ENCODE peak calls at places on chromosomes 13 and 19, in five cellular contexts. One of them, this sample, is unnamed.
A peak's percentile ranks its signal among the peaks of the same experiment; 100 is the strongest.

GRCh38 chr13:102648046-102648445 is 46.8 kb downstream of the METTL21C start:
- DNase-seq in ecto neural progenitor cell: no peak
- DNase-seq in brain microvascular endothelial cell: no peak
- DNase-seq in T follicular helper cell: no peak
- DNase-seq in HEK293T: no peak
- DNase-seq in this sample: no peak

GRCh38 chr13:56773148-56773547 is 367.6 kb upstream of the PRR20A start:
- DNase-seq in ecto neural progenitor cell: no peak
- DNase-seq in brain microvascular endothelial cell: no peak
- DNase-seq in T follicular helper cell: no peak
- DNase-seq in HEK293T: no peak
- DNase-seq in this sample: no peak

GRCh38 chr19:44958090-44958489 is 2.9 kb downstream of the CLPTM1 start:
- DNase-seq in ecto neural progenitor cell: no peak
- DNase-seq in brain microvascular endothelial cell: no peak
- DNase-seq in T follicular helper cell: no peak
- DNase-seq in HEK293T: no peak
- DNase-seq in this sample: no peak

GRCh38 chr19:44874317-44874716 is 16.7 kb upstream of the TOMM40 start:
- DNase-seq in ecto neural progenitor cell: no peak
- DNase-seq in brain microvascular endothelial cell: no peak
- DNase-seq in T follicular helper cell: no peak
- DNase-seq in HEK293T: no peak
- DNase-seq in this sample: no peak

GRCh38 chr19:19524053-19524452 is 4.7 kb upstream of the YJEFN3 start:
- DNase-seq in ecto neural progenitor cell: no peak
- DNase-seq in brain microvascular endothelial cell: no peak
- DNase-seq in T follicular helper cell: no peak
- DNase-seq in HEK293T: no peak
- DNase-seq in this sample: no peak

GRCh38 chr13:98975822-98976261 is 2.0 kb downstream of the DOCK9 start:
- DNase-seq in ecto neural progenitor cell: no peak
- DNase-seq in brain microvascular endothelial cell: no peak
- DNase-seq in T follicular helper cell: no peak
- DNase-seq in HEK293T: no peak
- DNase-seq in this sample: no peak

GRCh38 chr19:56294557-56294956 is 20.1 kb downstream of the ZSCAN5A start:
- DNase-seq in ecto neural progenitor cell: no peak
- DNase-seq in brain microvascular endothelial cell: peak; percentile 36
- DNase-seq in T follicular helper cell: no peak
- DNase-seq in HEK293T: no peak
- DNase-seq in this sample: peak; percentile 36

GRCh38 chr13:80050252-80050651 is 290.7 kb downstream of the SPRY2 start:
- DNase-seq in ecto neural progenitor cell: no peak
- DNase-seq in brain microvascular endothelial cell: no peak
- DNase-seq in T follicular helper cell: no peak
- DNase-seq in HEK293T: no peak
- DNase-seq in this sample: no peak

GRCh38 chr13:28558126-28558525 is 63.2 kb upstream of the FLT1 start:
- DNase-seq in ecto neural progenitor cell: no peak
- DNase-seq in brain microvascular endothelial cell: peak; percentile 74
- DNase-seq in T follicular helper cell: no peak
- DNase-seq in HEK293T: no peak
- DNase-seq in this sample: peak; percentile 45

GRCh38 chr19:39409886-39410619 is 2.4 kb upstream of the PLEKHG2 start:
- DNase-seq in ecto neural progenitor cell: peak; percentile 71
- DNase-seq in brain microvascular endothelial cell: peak; percentile 67
- DNase-seq in T follicular helper cell: peak; percentile 68
- DNase-seq in HEK293T: no peak
- DNase-seq in this sample: no peak

This sample was measured in kidney glomerular epithelial cell.